ENCODE peak calls at places on chromosomes 11 and 22, in five cellular contexts. One of them, this sample, is unnamed.

GRCh38 chr11:87726511-87726910 is 448.7 kb downstream of the RAB38 start:
- DNase-seq in activated naive CD4-positive, alpha-beta T cell treated with anti-CD3 and anti-CD28 coated beads, Interleukin-2, amount 50 U/mL, for 16 hours: no peak
- DNase-seq in activated T-cell treated with anti-CD3 and anti-CD28 coated beads for 48 hours: no peak
- DNase-seq in fibroblast of lung: no peak
- DNase-seq in HEK293T: no peak
- DNase-seq in this sample: no peak

GRCh38 chr11:636511-637332 is at the start of gene DRD4:
- DNase-seq in activated naive CD4-positive, alpha-beta T cell treated with anti-CD3 and anti-CD28 coated beads, Interleukin-2, amount 50 U/mL, for 16 hours: peak
- DNase-seq in activated T-cell treated with anti-CD3 and anti-CD28 coated beads for 48 hours: no peak
- DNase-seq in fibroblast of lung: no peak
- DNase-seq in HEK293T: no peak
- DNase-seq in this sample: no peak

GRCh38 chr22:46069518-46070214 is 80.7 kb upstream of the PPARA start:
- DNase-seq in activated naive CD4-positive, alpha-beta T cell treated with anti-CD3 and anti-CD28 coated beads, Interleukin-2, amount 50 U/mL, for 16 hours: peak
- DNase-seq in activated T-cell treated with anti-CD3 and anti-CD28 coated beads for 48 hours: peak
- DNase-seq in fibroblast of lung: peak
- DNase-seq in HEK293T: peak
- DNase-seq in this sample: peak

GRCh38 chr11:30488304-30488998 is 97.7 kb downstream of the MPPED2 start:
- DNase-seq in activated naive CD4-positive, alpha-beta T cell treated with anti-CD3 and anti-CD28 coated beads, Interleukin-2, amount 50 U/mL, for 16 hours: no peak
- DNase-seq in activated T-cell treated with anti-CD3 and anti-CD28 coated beads for 48 hours: no peak
- DNase-seq in fibroblast of lung: peak
- DNase-seq in HEK293T: peak
- DNase-seq in this sample: peak

GRCh38 chr11:57903441-57904123 is 120.1 kb upstream of the OR9Q1 start:
- DNase-seq in activated naive CD4-positive, alpha-beta T cell treated with anti-CD3 and anti-CD28 coated beads, Interleukin-2, amount 50 U/mL, for 16 hours: peak
- DNase-seq in activated T-cell treated with anti-CD3 and anti-CD28 coated beads for 48 hours: peak
- DNase-seq in fibroblast of lung: no peak
- DNase-seq in HEK293T: no peak
- DNase-seq in this sample: no peak

GRCh38 chr11:110076388-110076965 is 16.7 kb upstream of the ZC3H12C start:
- DNase-seq in activated naive CD4-positive, alpha-beta T cell treated with anti-CD3 and anti-CD28 coated beads, Interleukin-2, amount 50 U/mL, for 16 hours: no peak
- DNase-seq in activated T-cell treated with anti-CD3 and anti-CD28 coated beads for 48 hours: no peak
- DNase-seq in fibroblast of lung: no peak
- DNase-seq in HEK293T: peak
- DNase-seq in this sample: no peak

GRCh38 chr11:95520765-95521542 is 268.6 kb downstream of the FAM76B start:
- DNase-seq in activated naive CD4-positive, alpha-beta T cell treated with anti-CD3 and anti-CD28 coated beads, Interleukin-2, amount 50 U/mL, for 16 hours: no peak
- DNase-seq in activated T-cell treated with anti-CD3 and anti-CD28 coated beads for 48 hours: no peak
- DNase-seq in fibroblast of lung: peak
- DNase-seq in HEK293T: peak
- DNase-seq in this sample: no peak

GRCh38 chr11:62558669-62559068 is 12.1 kb upstream of the AHNAK start:
- DNase-seq in activated naive CD4-positive, alpha-beta T cell treated with anti-CD3 and anti-CD28 coated beads, Interleukin-2, amount 50 U/mL, for 16 hours: no peak
- DNase-seq in activated T-cell treated with anti-CD3 and anti-CD28 coated beads for 48 hours: no peak
- DNase-seq in fibroblast of lung: no peak
- DNase-seq in HEK293T: no peak
- DNase-seq in this sample: no peak

GRCh38 chr11:102010776-102011500 is 36.3 kb upstream of the CFAP300 start:
- DNase-seq in activated naive CD4-positive, alpha-beta T cell treated with anti-CD3 and anti-CD28 coated beads, Interleukin-2, amount 50 U/mL, for 16 hours: no peak
- DNase-seq in activated T-cell treated with anti-CD3 and anti-CD28 coated beads for 48 hours: no peak
- DNase-seq in fibroblast of lung: peak
- DNase-seq in HEK293T: peak
- DNase-seq in this sample: peak

GRCh38 chr11:7688238-7688826 is 15.0 kb upstream of the CYB5R2 start:
- DNase-seq in activated naive CD4-positive, alpha-beta T cell treated with anti-CD3 and anti-CD28 coated beads, Interleukin-2, amount 50 U/mL, for 16 hours: no peak
- DNase-seq in activated T-cell treated with anti-CD3 and anti-CD28 coated beads for 48 hours: no peak
- DNase-seq in fibroblast of lung: peak
- DNase-seq in HEK293T: peak
- DNase-seq in this sample: no peak

GRCh38 chr22:23692598-23693291 is 1.9 kb downstream of the RGL4 start:
- DNase-seq in activated naive CD4-positive, alpha-beta T cell treated with anti-CD3 and anti-CD28 coated beads, Interleukin-2, amount 50 U/mL, for 16 hours: no peak
- DNase-seq in activated T-cell treated with anti-CD3 and anti-CD28 coated beads for 48 hours: no peak
- DNase-seq in fibroblast of lung: no peak
- DNase-seq in HEK293T: no peak
- DNase-seq in this sample: no peak

GRCh38 chr11:121889168-121889567 is 226.8 kb downstream of the BLID start:
- DNase-seq in activated naive CD4-positive, alpha-beta T cell treated with anti-CD3 and anti-CD28 coated beads, Interleukin-2, amount 50 U/mL, for 16 hours: no peak
- DNase-seq in activated T-cell treated with anti-CD3 and anti-CD28 coated beads for 48 hours: no peak
- DNase-seq in fibroblast of lung: peak
- DNase-seq in HEK293T: no peak
- DNase-seq in this sample: no peak

GRCh38 chr11:8608646-8609045 is 14.6 kb upstream of the STK33 start:
- DNase-seq in activated naive CD4-positive, alpha-beta T cell treated with anti-CD3 and anti-CD28 coated beads, Interleukin-2, amount 50 U/mL, for 16 hours: no peak
- DNase-seq in activated T-cell treated with anti-CD3 and anti-CD28 coated beads for 48 hours: no peak
- DNase-seq in fibroblast of lung: peak
- DNase-seq in HEK293T: no peak
- DNase-seq in this sample: peak

GRCh38 chr11:8206251-8207079 is 37.6 kb upstream of the RIC3 start:
- DNase-seq in activated naive CD4-positive, alpha-beta T cell treated with anti-CD3 and anti-CD28 coated beads, Interleukin-2, amount 50 U/mL, for 16 hours: no peak
- DNase-seq in activated T-cell treated with anti-CD3 and anti-CD28 coated beads for 48 hours: no peak
- DNase-seq in fibroblast of lung: peak
- DNase-seq in HEK293T: no peak
- DNase-seq in this sample: no peak

GRCh38 chr11:80297808-80298460 is 857.1 kb upstream of the TENM4 start:
- DNase-seq in activated naive CD4-positive, alpha-beta T cell treated with anti-CD3 and anti-CD28 coated beads, Interleukin-2, amount 50 U/mL, for 16 hours: no peak
- DNase-seq in activated T-cell treated with anti-CD3 and anti-CD28 coated beads for 48 hours: no peak
- DNase-seq in fibroblast of lung: peak
- DNase-seq in HEK293T: no peak
- DNase-seq in this sample: peak

GRCh38 chr11:6468712-6469495 is 4.8 kb downstream of the TRIM3 start:
- DNase-seq in activated naive CD4-positive, alpha-beta T cell treated with anti-CD3 and anti-CD28 coated beads, Interleukin-2, amount 50 U/mL, for 16 hours: no peak
- DNase-seq in activated T-cell treated with anti-CD3 and anti-CD28 coated beads for 48 hours: no peak
- DNase-seq in fibroblast of lung: peak
- DNase-seq in HEK293T: peak
- DNase-seq in this sample: no peak

GRCh38 chr22:23781533-23781932 is 5.2 kb upstream of the SMARCB1 start:
- DNase-seq in activated naive CD4-positive, alpha-beta T cell treated with anti-CD3 and anti-CD28 coated beads, Interleukin-2, amount 50 U/mL, for 16 hours: no peak
- DNase-seq in activated T-cell treated with anti-CD3 and anti-CD28 coated beads for 48 hours: no peak
- DNase-seq in fibroblast of lung: peak
- DNase-seq in HEK293T: no peak
- DNase-seq in this sample: peak

GRCh38 chr22:21009638-21010425 is 5.1 kb upstream of the P2RX6 start:
- DNase-seq in activated naive CD4-positive, alpha-beta T cell treated with anti-CD3 and anti-CD28 coated beads, Interleukin-2, amount 50 U/mL, for 16 hours: no peak
- DNase-seq in activated T-cell treated with anti-CD3 and anti-CD28 coated beads for 48 hours: no peak
- DNase-seq in fibroblast of lung: peak
- DNase-seq in HEK293T: no peak
- DNase-seq in this sample: no peak

GRCh38 chr22:17637490-17638181 is 921 bp upstream of the BCL2L13 start:
- DNase-seq in activated naive CD4-positive, alpha-beta T cell treated with anti-CD3 and anti-CD28 coated beads, Interleukin-2, amount 50 U/mL, for 16 hours: no peak
- DNase-seq in activated T-cell treated with anti-CD3 and anti-CD28 coated beads for 48 hours: no peak
- DNase-seq in fibroblast of lung: no peak
- DNase-seq in HEK293T: no peak
- DNase-seq in this sample: no peak

GRCh38 chr11:28153586-28153985 is 45.4 kb downstream of the METTL15 start:
- DNase-seq in activated naive CD4-positive, alpha-beta T cell treated with anti-CD3 and anti-CD28 coated beads, Interleukin-2, amount 50 U/mL, for 16 hours: no peak
- DNase-seq in activated T-cell treated with anti-CD3 and anti-CD28 coated beads for 48 hours: no peak
- DNase-seq in fibroblast of lung: no peak
- DNase-seq in HEK293T: no peak
- DNase-seq in this sample: no peak

GRCh38 chr22:31346255-31346732 is at the start of gene PATZ1:
- DNase-seq in activated naive CD4-positive, alpha-beta T cell treated with anti-CD3 and anti-CD28 coated beads, Interleukin-2, amount 50 U/mL, for 16 hours: peak
- DNase-seq in activated T-cell treated with anti-CD3 and anti-CD28 coated beads for 48 hours: peak
- DNase-seq in fibroblast of lung: peak
- DNase-seq in HEK293T: peak
- DNase-seq in this sample: peak

GRCh38 chr11:20112291-20113146 is 47.8 kb downstream of the DBX1 start:
- DNase-seq in activated naive CD4-positive, alpha-beta T cell treated with anti-CD3 and anti-CD28 coated beads, Interleukin-2, amount 50 U/mL, for 16 hours: no peak
- DNase-seq in activated T-cell treated with anti-CD3 and anti-CD28 coated beads for 48 hours: no peak
- DNase-seq in fibroblast of lung: peak
- DNase-seq in HEK293T: peak
- DNase-seq in this sample: peak

GRCh38 chr22:43967069-43967468 is 11.8 kb downstream of the SAMM50 start:
- DNase-seq in activated naive CD4-positive, alpha-beta T cell treated with anti-CD3 and anti-CD28 coated beads, Interleukin-2, amount 50 U/mL, for 16 hours: no peak
- DNase-seq in activated T-cell treated with anti-CD3 and anti-CD28 coated beads for 48 hours: no peak
- DNase-seq in fibroblast of lung: no peak
- DNase-seq in HEK293T: no peak
- DNase-seq in this sample: no peak

GRCh38 chr22:41905411-41906202 is 9.3 kb downstream of the SHISA8 start:
- DNase-seq in activated naive CD4-positive, alpha-beta T cell treated with anti-CD3 and anti-CD28 coated beads, Interleukin-2, amount 50 U/mL, for 16 hours: no peak
- DNase-seq in activated T-cell treated with anti-CD3 and anti-CD28 coated beads for 48 hours: no peak
- DNase-seq in fibroblast of lung: no peak
- DNase-seq in HEK293T: no peak
- DNase-seq in this sample: no peak

GRCh38 chr22:31343235-31344191 is 2.6 kb downstream of the PATZ1 start:
- DNase-seq in activated naive CD4-positive, alpha-beta T cell treated with anti-CD3 and anti-CD28 coated beads, Interleukin-2, amount 50 U/mL, for 16 hours: peak
- DNase-seq in activated T-cell treated with anti-CD3 and anti-CD28 coated beads for 48 hours: peak
- DNase-seq in fibroblast of lung: peak
- DNase-seq in HEK293T: no peak
- DNase-seq in this sample: no peak

GRCh38 chr22:48478529-48479265 is 1349.0 kb downstream of the BRD1 start:
- DNase-seq in activated naive CD4-positive, alpha-beta T cell treated with anti-CD3 and anti-CD28 coated beads, Interleukin-2, amount 50 U/mL, for 16 hours: no peak
- DNase-seq in activated T-cell treated with anti-CD3 and anti-CD28 coated beads for 48 hours: no peak
- DNase-seq in fibroblast of lung: no peak
- DNase-seq in HEK293T: no peak
- DNase-seq in this sample: no peak

GRCh38 chr11:129975543-129975942 is 27.1 kb downstream of the PRDM10 start:
- DNase-seq in activated naive CD4-positive, alpha-beta T cell treated with anti-CD3 and anti-CD28 coated beads, Interleukin-2, amount 50 U/mL, for 16 hours: no peak
- DNase-seq in activated T-cell treated with anti-CD3 and anti-CD28 coated beads for 48 hours: no peak
- DNase-seq in fibroblast of lung: no peak
- DNase-seq in HEK293T: no peak
- DNase-seq in this sample: no peak

GRCh38 chr11:46050065-46050464 is 71.2 kb downstream of the PHF21A start:
- DNase-seq in activated naive CD4-positive, alpha-beta T cell treated with anti-CD3 and anti-CD28 coated beads, Interleukin-2, amount 50 U/mL, for 16 hours: no peak
- DNase-seq in activated T-cell treated with anti-CD3 and anti-CD28 coated beads for 48 hours: no peak
- DNase-seq in fibroblast of lung: peak
- DNase-seq in HEK293T: no peak
- DNase-seq in this sample: peak

This sample was measured in stromal cell of bone marrow.